ENCODE peak calls at places on chromosome 18, in four cellular contexts. G, K, C and Q are unnamed samples. For H3K9me3, the result is how much of the 10 kb centered on the place peaks cover.

GRCh38 chr18:10120622-10121021 is 206.8 kb downstream of the VAPA start:
- DNase-seq in C (no peak), G (no peak), K (no peak), Q (no peak)

GRCh38 chr18:42745171-42745570 is 370.3 kb downstream of the RIT2 start:
- DNase-seq in C (no peak), G (no peak), K (no peak), Q (no peak)

GRCh38 chr18:63073481-63073880 is 246.1 kb downstream of the BCL2 start:
- DNase-seq in K (no peak), G (no peak), C (no peak), Q (no peak)

GRCh38 chr18:21669736-21670135 is 34.8 kb downstream of the ABHD3 start:
- DNase-seq in G (no peak), K (no peak), C (peak), Q (no peak)

GRCh38 chr18:67217551-67218166 is 298.9 kb downstream of the DSEL start:
- DNase-seq in G (peak), C (peak), K (no peak), Q (no peak)

GRCh38 chr18:54852780-54853675 is 24.8 kb downstream of the RAB27B start:
- DNase-seq in K (no peak), C (no peak), G (no peak), Q (no peak)

GRCh38 chr18:3524706-3525105 is 74.7 kb downstream of the TGIF1 start:
- DNase-seq in G (no peak), K (no peak), C (no peak), Q (no peak)

GRCh38 chr18:38076346-38077053 is 510.9 kb upstream of the CELF4 start:
- DNase-seq in K (no peak), C (no peak), G (no peak), Q (no peak)

GRCh38 chr18:77105021-77105420 is 27.6 kb downstream of the MBP start:
- DNase-seq in C (no peak), G (no peak), K (no peak), Q (no peak)

GRCh38 chr18:33802955-33803354 is 224.9 kb downstream of the ASXL3 start:
- DNase-seq in G (no peak), K (no peak), C (no peak), Q (no peak)

GRCh38 chr18:43279015-43279758 is 1.9 kb upstream of the SYT4 start:
- DNase-seq in C (peak), K (no peak), G (no peak), Q (no peak)

GRCh38 chr18:48050176-48050575 is 119.7 kb upstream of the SMAD2 start:
- DNase-seq in C (peak), K (no peak), G (no peak), Q (no peak)

GRCh38 chr18:60870261-60870966 is 462.8 kb upstream of the CDH20 start:
- DNase-seq in K (no peak), C (peak), G (no peak), Q (no peak)

GRCh38 chr18:70371085-70371735 is 82.4 kb downstream of the SOCS6 start:
- DNase-seq in C (peak), K (no peak), G (no peak), Q (no peak)

GRCh38 chr18:78069784-78070664 is 820.4 kb downstream of the GALR1 start:
- DNase-seq in G (no peak), C (no peak), K (peak), Q (no peak)

GRCh38 chr18:61955644-61956043 is 62.8 kb upstream of the RNF152 start:
- DNase-seq in C (no peak), G (no peak), K (no peak), Q (no peak)

GRCh38 chr18:13139885-13140450 is 78.6 kb upstream of the LDLRAD4 start:
- DNase-seq in K (no peak), C (no peak), G (no peak), Q (no peak)

GRCh38 chr18:3040183-3040582 is 27.2 kb upstream of the LPIN2 start:
- DNase-seq in G (no peak), K (no peak), C (no peak), Q (no peak)

GRCh38 chr18:59919026-59919425 is 19.2 kb downstream of the PMAIP1 start:
- DNase-seq in G (no peak), K (no peak), C (no peak), Q (no peak)

GRCh38 chr18:56743115-56743514 is 92.0 kb downstream of the WDR7 start:
- DNase-seq in C (no peak), G (no peak), K (no peak), Q (no peak)

GRCh38 chr18:73893879-73894278 is 253.8 kb downstream of the FBXO15 start:
- DNase-seq in G (no peak), C (peak), K (no peak), Q (no peak)

GRCh38 chr18:7514796-7515440 is 52.2 kb upstream of the PTPRM start:
- DNase-seq in G (no peak), C (peak), K (no peak), Q (no peak)

GRCh38 chr18:37302519-37302918 is 263.1 kb downstream of the CELF4 start:
- DNase-seq in G (no peak), K (no peak), C (no peak), Q (no peak)

GRCh38 chr18:52339891-52340371 is at the start of gene DCC:
- DNase-seq in G (no peak), K (no peak), C (peak), Q (no peak)

GRCh38 chr18:12860530-12860929 is 23.5 kb downstream of the PTPN2 start:
- DNase-seq in G (no peak), K (no peak), C (no peak), Q (no peak)

GRCh38 chr18:28584726-28585125 is 407.8 kb upstream of the CDH2 start:
- DNase-seq in C (peak), G (no peak), K (no peak), Q (no peak)

GRCh38 chr18:62329676-62330454 is 4.8 kb downstream of the TNFRSF11A start:
- DNase-seq in C (no peak), G (no peak), K (peak), Q (no peak)

GRCh38 chr18:77119101-77119850 is 13.3 kb downstream of the MBP start:
- DNase-seq in C (no peak), G (no peak), K (no peak), Q (peak)

GRCh38 chr18:59885579-59886163 is 14.1 kb upstream of the PMAIP1 start:
- DNase-seq in C (peak), G (no peak), K (no peak), Q (no peak)

GRCh38 chr18:32698148-32698547 is 74.7 kb downstream of the KLHL14 start:
- DNase-seq in G (no peak), K (no peak), C (no peak), Q (no peak)

GRCh38 chr18:56560992-56561391 is 77.4 kb downstream of the TXNL1 start:
- DNase-seq in C (no peak), G (no peak), K (no peak), Q (no peak)

GRCh38 chr18:69484699-69485396 is 84.2 kb downstream of the DOK6 start:
- DNase-seq in K (no peak), G (no peak), C (no peak), Q (no peak)

DNA sequence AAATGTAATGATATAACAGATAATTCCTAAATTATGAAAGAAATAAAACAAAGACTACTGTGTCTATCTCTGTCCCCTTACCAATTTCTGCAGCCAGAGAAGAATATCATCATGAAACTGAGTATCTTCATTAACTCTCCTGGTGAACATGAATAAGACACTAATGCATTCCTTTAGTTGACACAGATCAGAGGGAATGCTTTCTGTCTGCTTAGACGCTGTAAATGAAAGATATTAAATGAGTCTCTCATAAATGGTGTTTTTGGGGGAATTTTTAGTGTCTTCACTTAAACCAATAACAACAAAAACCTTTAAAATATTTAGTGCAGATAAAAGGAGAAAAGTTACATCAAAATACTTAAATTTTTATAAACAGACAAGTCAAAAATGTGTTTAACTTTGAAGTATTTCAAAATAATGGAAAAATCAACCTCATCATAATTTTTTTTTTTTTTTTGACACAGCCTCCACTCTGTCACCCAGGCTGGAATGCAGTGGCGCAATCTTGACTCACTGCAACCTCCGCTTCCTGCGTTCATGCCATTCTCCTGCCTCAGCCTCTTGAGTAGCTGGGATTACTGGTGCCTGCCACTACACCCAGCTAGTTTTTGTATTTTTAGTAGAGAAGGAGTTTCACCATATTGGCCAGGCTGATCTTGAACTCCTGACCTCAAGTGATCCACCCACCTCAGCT is 16.0 kb downstream of the EPG5 start:
- DNase-seq in K (no peak), G (no peak), C (peak), Q (peak)
- H3K27ac ChIP-seq in K (no peak), G (no peak), C (no peak), Q (no peak)

GRCh38 chr18:49901862-49902340 is 88.6 kb upstream of the ACAA2 start:
- DNase-seq in G (no peak), K (no peak), C (no peak), Q (no peak)
- TF ChIP-seq CTCF in G (no peak), K (no peak), C (no peak), Q (no peak)

GRCh38 chr18:79932907-79933306 is 18.5 kb downstream of the SLC66A2 start:
- DNase-seq in C (no peak), K (no peak), G (no peak), Q (no peak)
- H3K9me3 ChIP-seq in C (under half), K (half or more), G (under half), Q (under half)

GRCh38 chr18:23669804-23670203 is 7.1 kb upstream of the ANKRD29 start:
- DNase-seq in C (no peak), K (no peak), G (no peak), Q (no peak)

GRCh38 chr18:23667114-23667513 is 4.4 kb upstream of the ANKRD29 start:
- DNase-seq in C (no peak), K (no peak), G (no peak), Q (no peak)

GRCh38 chr18:23669202-23669766 is 6.6 kb upstream of the ANKRD29 start:
- DNase-seq in K (no peak), G (no peak), C (no peak), Q (no peak)

GRCh38 chr18:23671564-23671963 is 8.9 kb upstream of the ANKRD29 start:
- DNase-seq in C (no peak), K (peak), G (no peak), Q (no peak)

DNA sequence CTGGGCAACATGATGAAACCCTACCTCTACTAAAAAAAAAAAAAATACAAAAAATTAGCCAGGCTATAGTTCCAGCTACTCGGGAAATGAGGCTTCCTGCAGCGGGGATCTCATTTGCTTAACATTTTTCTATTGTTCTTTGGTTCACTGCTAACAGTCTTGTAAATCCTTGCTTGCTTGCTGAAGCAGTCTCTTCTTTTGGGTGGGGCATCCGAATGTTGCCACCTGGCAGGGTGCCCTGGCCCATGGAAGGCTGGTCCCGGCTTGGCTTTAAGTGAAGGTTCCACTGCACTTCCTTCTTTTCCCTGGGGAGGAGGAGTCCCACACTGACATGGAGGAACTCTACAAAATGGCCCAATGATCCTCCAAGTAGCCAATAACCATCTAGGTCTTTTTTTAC is 6.0 kb upstream of the ANKRD29 start:
- DNase-seq in K (no peak), G (no peak), C (no peak), Q (no peak)
- H3K27ac ChIP-seq in K (no peak), G (no peak), C (no peak), Q (no peak)